ENCODE peak calls at places on chromosomes 13 and 19, in eight cellular contexts. A, Q, L, F, G, S, D and R are unnamed samples.

GRCh38 chr13:48160879-48161278 is 66.0 kb upstream of the MED4 start:
- DNase-seq in G (no peak), D (no peak), S (no peak), A (no peak), Q (no peak), L (no peak), F (peak; percentile 13), R (no peak)

GRCh38 chr19:44649578-44650145 is 6.0 kb downstream of the PVR start:
- DNase-seq in Q (no peak), L (no peak), D (no peak), S (no peak), F (no peak), A (no peak), G (no peak), R (no peak)

GRCh38 chr19:12783849-12784393 is 7.4 kb upstream of the JUNB start:
- DNase-seq in F (peak; percentile 87), Q (peak; percentile 73), A (peak; percentile 90), L (no peak), G (peak; percentile 82), D (no peak), S (no peak), R (no peak)

GRCh38 chr13:54637377-54637776 is 1608.8 kb downstream of the OLFM4 start:
- DNase-seq in S (no peak), F (no peak), Q (no peak), G (no peak), A (no peak), D (no peak), L (no peak), R (no peak)

GRCh38 chr13:76874466-76874865 is 11.7 kb downstream of the KCTD12 start:
- DNase-seq in G (no peak), D (no peak), L (no peak), F (no peak), S (no peak), Q (no peak), A (no peak), R (no peak)

GRCh38 chr19:49746206-49746958 is 16.7 kb downstream of the TSKS start:
- DNase-seq in L (peak; percentile 74), G (peak; percentile 75), S (peak; percentile 100), F (peak; percentile 85), A (peak; percentile 45), D (peak; percentile 29), Q (peak; percentile 41), R (peak; percentile 78)

GRCh38 chr19:8342684-8343482 is at the start of gene KANK3:
- DNase-seq in D (peak; percentile 98), S (peak; percentile 100), Q (peak; percentile 95), G (peak; percentile 95), A (peak; percentile 98), L (peak; percentile 70), F (peak; percentile 97), R (peak; percentile 95)

GRCh38 chr19:38316477-38317067 is 825 bp upstream of the YIF1B start:
- DNase-seq in A (no peak), F (no peak), Q (no peak), D (no peak), L (no peak), S (no peak), G (no peak), R (no peak)

DNA sequence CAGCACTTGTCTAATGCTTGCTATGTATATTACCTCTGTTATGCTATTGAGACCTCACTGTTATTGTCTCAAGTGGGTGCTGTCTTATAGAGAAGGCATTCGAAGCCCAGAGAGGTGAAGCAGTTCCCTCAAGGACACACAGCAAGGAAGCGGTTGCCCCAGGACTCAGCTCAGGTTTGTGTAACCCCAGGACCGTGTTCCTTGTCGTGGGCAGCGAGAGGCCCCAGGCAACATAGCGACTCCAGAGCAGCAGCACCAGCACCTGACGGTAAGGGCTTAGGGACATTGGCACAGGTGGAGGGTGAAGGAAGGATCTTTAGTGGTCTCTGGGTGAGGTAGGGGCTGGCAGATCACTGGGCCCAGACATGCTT is 2.4 kb downstream of the KLK15 start:
- DNase-seq in F (no peak), Q (no peak), G (no peak), L (no peak), S (no peak), A (no peak), D (no peak), R (no peak)
- TF ChIP-seq EP300 in F (no peak), Q (no peak), G (no peak), L (no peak), S (no peak), A (no peak), D (no peak), R (no peak)

GRCh38 chr13:31159306-31159705 is 2.4 kb downstream of the HSPH1 start:
- DNase-seq in S (no peak), D (no peak), L (no peak), G (no peak), A (no peak), F (no peak), Q (no peak), R (no peak)
- TF ChIP-seq EP300 in S (no peak), D (no peak), L (no peak), G (no peak), A (no peak), F (no peak), Q (no peak), R (no peak)

DNA sequence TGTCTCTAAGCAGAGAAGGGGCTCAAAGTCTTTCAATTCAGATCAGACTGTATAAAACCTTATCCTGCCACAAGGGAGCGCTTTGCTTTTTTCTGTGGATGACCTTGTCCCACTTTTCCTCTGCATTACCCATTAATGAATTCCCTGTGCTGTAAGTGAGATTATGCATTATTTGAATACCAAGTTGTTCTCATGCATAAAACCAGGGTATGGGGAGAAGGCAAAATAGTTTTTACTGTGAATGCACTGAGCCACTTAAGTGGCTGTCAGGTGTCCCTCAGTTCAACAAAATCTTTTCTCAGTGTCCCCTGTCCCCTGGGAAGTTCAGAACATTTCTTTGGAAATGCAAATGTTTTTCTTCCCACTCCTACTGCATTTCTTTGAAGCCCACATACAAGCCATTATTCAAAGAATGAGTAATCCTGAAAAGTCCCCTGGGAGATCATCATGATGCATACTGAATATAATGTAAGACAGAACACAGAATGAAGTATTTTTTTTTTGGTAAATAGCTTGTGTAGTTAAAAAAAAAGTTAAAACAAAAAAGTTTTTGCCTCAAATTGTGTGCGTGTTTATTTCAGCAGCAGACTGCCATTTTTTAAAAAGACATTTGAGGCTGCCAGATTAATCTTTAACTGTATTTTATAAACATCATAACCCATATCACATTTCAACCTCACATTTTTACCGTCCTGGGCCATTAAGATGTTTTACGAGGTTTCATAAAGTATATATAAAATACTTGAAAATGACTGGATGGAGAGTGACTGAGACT is 506.7 kb upstream of the PCDH9 start:
- DNase-seq in G (no peak), D (no peak), Q (no peak), S (no peak), A (no peak), F (peak; percentile 43), L (no peak), R (no peak)
- TF ChIP-seq EP300 in G (no peak), D (no peak), Q (no peak), S (no peak), A (no peak), F (no peak), L (no peak), R (no peak)

DNA sequence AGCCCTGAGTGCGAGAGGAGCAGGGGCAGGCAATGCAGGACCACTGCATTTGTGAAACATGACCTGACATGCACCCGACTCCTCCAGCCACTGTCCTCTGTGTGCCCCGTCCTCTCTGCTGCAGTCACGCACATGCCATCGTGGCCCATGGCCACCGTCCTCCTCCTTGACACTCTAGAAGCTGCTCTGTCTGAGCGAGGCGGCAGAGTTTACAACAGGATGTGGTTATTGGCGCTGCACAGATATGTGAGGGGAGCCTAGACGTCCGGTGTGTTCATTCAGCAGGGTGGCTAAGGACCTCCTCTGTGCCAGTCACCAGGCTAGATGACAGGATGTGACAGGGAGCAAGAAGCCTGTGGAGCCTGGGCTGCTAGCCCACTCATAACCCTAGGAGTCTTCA is 277.8 kb downstream of the FOXO1 start:
- DNase-seq in F (no peak), G (no peak), L (no peak), A (peak; percentile 57), D (peak; percentile 39), S (no peak), Q (peak; percentile 64), R (peak; percentile 62)
- TF ChIP-seq EP300 in F (no peak), G (no peak), L (no peak), A (no peak), D (no peak), S (no peak), Q (no peak), R (no peak)